ENCODE peak calls at places on chromosomes 4 and X, in ten cellular contexts. One of them, this sample, is unnamed.

GRCh38 chr4:183261953-183262775 is 57.9 kb downstream of the CLDN22 start:
- DNase-seq in activated naive CD4-positive, alpha-beta T cell: peak; percentile 31
- DNase-seq in colonic mucosa: peak; percentile 87
- DNase-seq in Right ventricle myocardium inferior: peak; percentile 87
- DNase-seq in substantia nigra: peak; percentile 78
- DNase-seq in DMS153: peak; percentile 59
- DNase-seq in tibial artery: peak; percentile 86
- DNase-seq in effector memory CD8-positive, alpha-beta T cell: peak; percentile 61
- DNase-seq in fibroblast of gingiva: peak; percentile 67
- DNase-seq in cardiac septum: peak; percentile 88
- DNase-seq in this sample: peak; percentile 31

GRCh38 chr4:41517121-41517520 is 20.8 kb upstream of the LIMCH1 start:
- DNase-seq in cardiac septum: no peak
- DNase-seq in activated naive CD4-positive, alpha-beta T cell: no peak
- DNase-seq in Right ventricle myocardium inferior: no peak
- DNase-seq in effector memory CD8-positive, alpha-beta T cell: no peak
- DNase-seq in substantia nigra: no peak
- DNase-seq in fibroblast of gingiva: no peak
- DNase-seq in tibial artery: no peak
- DNase-seq in DMS153: no peak
- DNase-seq in colonic mucosa: no peak
- DNase-seq in this sample: no peak

GRCh38 chr4:154506253-154506652 is 14.7 kb upstream of the DCHS2 start:
- DNase-seq in fibroblast of gingiva: peak; percentile 28
- DNase-seq in tibial artery: no peak
- DNase-seq in effector memory CD8-positive, alpha-beta T cell: no peak
- DNase-seq in substantia nigra: no peak
- DNase-seq in Right ventricle myocardium inferior: no peak
- DNase-seq in cardiac septum: no peak
- DNase-seq in colonic mucosa: no peak
- DNase-seq in DMS153: no peak
- DNase-seq in activated naive CD4-positive, alpha-beta T cell: no peak
- DNase-seq in this sample: no peak

GRCh38 chr4:20299515-20299914 is 47.8 kb downstream of the SLIT2 start:
- DNase-seq in effector memory CD8-positive, alpha-beta T cell: no peak
- DNase-seq in colonic mucosa: no peak
- DNase-seq in tibial artery: no peak
- DNase-seq in substantia nigra: no peak
- DNase-seq in Right ventricle myocardium inferior: no peak
- DNase-seq in fibroblast of gingiva: no peak
- DNase-seq in cardiac septum: no peak
- DNase-seq in activated naive CD4-positive, alpha-beta T cell: no peak
- DNase-seq in DMS153: no peak
- DNase-seq in this sample: no peak

GRCh38 chrX:68238568-68238967 is 194.7 kb downstream of the OPHN1 start:
- DNase-seq in tibial artery: no peak
- DNase-seq in Right ventricle myocardium inferior: no peak
- DNase-seq in DMS153: no peak
- DNase-seq in cardiac septum: no peak
- DNase-seq in substantia nigra: no peak
- DNase-seq in activated naive CD4-positive, alpha-beta T cell: no peak
- DNase-seq in effector memory CD8-positive, alpha-beta T cell: no peak
- DNase-seq in colonic mucosa: no peak
- DNase-seq in fibroblast of gingiva: no peak
- DNase-seq in this sample: no peak

GRCh38 chr4:77120888-77121508 is 36.0 kb upstream of the CCNG2 start:
- DNase-seq in activated naive CD4-positive, alpha-beta T cell: no peak
- DNase-seq in colonic mucosa: no peak
- DNase-seq in effector memory CD8-positive, alpha-beta T cell: no peak
- DNase-seq in Right ventricle myocardium inferior: no peak
- DNase-seq in cardiac septum: no peak
- DNase-seq in fibroblast of gingiva: no peak
- DNase-seq in DMS153: no peak
- DNase-seq in substantia nigra: no peak
- DNase-seq in tibial artery: no peak
- DNase-seq in this sample: no peak

GRCh38 chrX:53320543-53321215 is 39.3 kb upstream of the IQSEC2 start:
- DNase-seq in Right ventricle myocardium inferior: peak; percentile 69
- DNase-seq in fibroblast of gingiva: no peak
- DNase-seq in effector memory CD8-positive, alpha-beta T cell: no peak
- DNase-seq in colonic mucosa: no peak
- DNase-seq in substantia nigra: peak; percentile 70
- DNase-seq in activated naive CD4-positive, alpha-beta T cell: no peak
- DNase-seq in DMS153: no peak
- DNase-seq in tibial artery: no peak
- DNase-seq in cardiac septum: peak; percentile 56
- DNase-seq in this sample: no peak

GRCh38 chr4:156321203-156321602 is 367.5 kb upstream of the CTSO start:
- DNase-seq in DMS153: no peak
- DNase-seq in tibial artery: no peak
- DNase-seq in effector memory CD8-positive, alpha-beta T cell: no peak
- DNase-seq in substantia nigra: no peak
- DNase-seq in cardiac septum: no peak
- DNase-seq in activated naive CD4-positive, alpha-beta T cell: no peak
- DNase-seq in colonic mucosa: no peak
- DNase-seq in Right ventricle myocardium inferior: no peak
- DNase-seq in fibroblast of gingiva: peak; percentile 40
- DNase-seq in this sample: peak; percentile 43

GRCh38 chrX:22063284-22063683 is 31.2 kb downstream of the PHEX start:
- DNase-seq in tibial artery: no peak
- DNase-seq in cardiac septum: no peak
- DNase-seq in fibroblast of gingiva: no peak
- DNase-seq in activated naive CD4-positive, alpha-beta T cell: no peak
- DNase-seq in Right ventricle myocardium inferior: no peak
- DNase-seq in colonic mucosa: no peak
- DNase-seq in substantia nigra: no peak
- DNase-seq in effector memory CD8-positive, alpha-beta T cell: no peak
- DNase-seq in DMS153: no peak
- DNase-seq in this sample: no peak

GRCh38 chrX:30607155-30607554 is 29.6 kb upstream of the TASL start:
- DNase-seq in Right ventricle myocardium inferior: no peak
- DNase-seq in cardiac septum: no peak
- DNase-seq in substantia nigra: no peak
- DNase-seq in DMS153: no peak
- DNase-seq in tibial artery: no peak
- DNase-seq in fibroblast of gingiva: no peak
- DNase-seq in effector memory CD8-positive, alpha-beta T cell: no peak
- DNase-seq in activated naive CD4-positive, alpha-beta T cell: no peak
- DNase-seq in colonic mucosa: no peak
- DNase-seq in this sample: no peak

GRCh38 chrX:143486105-143486504 is 31.2 kb downstream of the SPANXN3 start:
- DNase-seq in effector memory CD8-positive, alpha-beta T cell: no peak
- DNase-seq in DMS153: no peak
- DNase-seq in substantia nigra: no peak
- DNase-seq in activated naive CD4-positive, alpha-beta T cell: no peak
- DNase-seq in colonic mucosa: no peak
- DNase-seq in cardiac septum: no peak
- DNase-seq in Right ventricle myocardium inferior: no peak
- DNase-seq in tibial artery: no peak
- DNase-seq in fibroblast of gingiva: no peak
- DNase-seq in this sample: no peak

GRCh38 chr4:110196871-110197420 is 1.5 kb downstream of the ELOVL6 start:
- DNase-seq in colonic mucosa: peak; percentile 65
- DNase-seq in tibial artery: peak; percentile 37
- DNase-seq in Right ventricle myocardium inferior: peak; percentile 83
- DNase-seq in substantia nigra: no peak
- DNase-seq in fibroblast of gingiva: peak; percentile 46
- DNase-seq in activated naive CD4-positive, alpha-beta T cell: peak; percentile 13
- DNase-seq in cardiac septum: peak; percentile 79
- DNase-seq in DMS153: peak; percentile 13
- DNase-seq in effector memory CD8-positive, alpha-beta T cell: peak; percentile 45
- DNase-seq in this sample: peak; percentile 22

GRCh38 chr4:68904786-68905185 is 46.8 kb downstream of the UGT2A3 start:
- DNase-seq in tibial artery: no peak
- DNase-seq in DMS153: peak; percentile 57
- DNase-seq in fibroblast of gingiva: no peak
- DNase-seq in colonic mucosa: peak; percentile 46
- DNase-seq in cardiac septum: no peak
- DNase-seq in effector memory CD8-positive, alpha-beta T cell: no peak
- DNase-seq in substantia nigra: no peak
- DNase-seq in activated naive CD4-positive, alpha-beta T cell: no peak
- DNase-seq in Right ventricle myocardium inferior: no peak
- DNase-seq in this sample: no peak

GRCh38 chr4:88759039-88759631 is 61.5 kb upstream of the NAP1L5 start:
- DNase-seq in activated naive CD4-positive, alpha-beta T cell: no peak
- DNase-seq in fibroblast of gingiva: peak; percentile 79
- DNase-seq in DMS153: peak; percentile 13
- DNase-seq in colonic mucosa: no peak
- DNase-seq in cardiac septum: no peak
- DNase-seq in Right ventricle myocardium inferior: no peak
- DNase-seq in substantia nigra: peak; percentile 56
- DNase-seq in effector memory CD8-positive, alpha-beta T cell: no peak
- DNase-seq in tibial artery: no peak
- DNase-seq in this sample: no peak

GRCh38 chrX:30577362-30577961 is at the start of gene TASL:
- DNase-seq in fibroblast of gingiva: no peak
- DNase-seq in colonic mucosa: no peak
- DNase-seq in tibial artery: no peak
- DNase-seq in DMS153: no peak
- DNase-seq in Right ventricle myocardium inferior: no peak
- DNase-seq in cardiac septum: no peak
- DNase-seq in substantia nigra: no peak
- DNase-seq in effector memory CD8-positive, alpha-beta T cell: peak; percentile 1
- DNase-seq in activated naive CD4-positive, alpha-beta T cell: no peak
- DNase-seq in this sample: no peak

GRCh38 chr4:56746639-56747038 is 65.5 kb upstream of the HOPX start:
- DNase-seq in DMS153: no peak
- DNase-seq in effector memory CD8-positive, alpha-beta T cell: no peak
- DNase-seq in activated naive CD4-positive, alpha-beta T cell: no peak
- DNase-seq in substantia nigra: no peak
- DNase-seq in colonic mucosa: no peak
- DNase-seq in fibroblast of gingiva: no peak
- DNase-seq in Right ventricle myocardium inferior: no peak
- DNase-seq in cardiac septum: no peak
- DNase-seq in tibial artery: no peak
- DNase-seq in this sample: no peak

GRCh38 chrX:69070949-69071650 is 94.2 kb downstream of the PJA1 start:
- DNase-seq in cardiac septum: peak; percentile 87
- DNase-seq in fibroblast of gingiva: no peak
- DNase-seq in activated naive CD4-positive, alpha-beta T cell: no peak
- DNase-seq in effector memory CD8-positive, alpha-beta T cell: no peak
- DNase-seq in Right ventricle myocardium inferior: peak; percentile 80
- DNase-seq in colonic mucosa: peak; percentile 25
- DNase-seq in DMS153: no peak
- DNase-seq in substantia nigra: peak; percentile 73
- DNase-seq in tibial artery: peak; percentile 47
- DNase-seq in this sample: no peak

GRCh38 chr4:40283968-40284367 is 51.2 kb upstream of the CHRNA9 start:
- DNase-seq in fibroblast of gingiva: no peak
- DNase-seq in activated naive CD4-positive, alpha-beta T cell: peak; percentile 19
- DNase-seq in effector memory CD8-positive, alpha-beta T cell: peak; percentile 68
- DNase-seq in cardiac septum: no peak
- DNase-seq in colonic mucosa: no peak
- DNase-seq in tibial artery: no peak
- DNase-seq in DMS153: no peak
- DNase-seq in substantia nigra: no peak
- DNase-seq in Right ventricle myocardium inferior: no peak
- DNase-seq in this sample: no peak

GRCh38 chr4:145557720-145558119 is 61.5 kb upstream of the MMAA start:
- DNase-seq in activated naive CD4-positive, alpha-beta T cell: peak; percentile 2
- DNase-seq in tibial artery: peak; percentile 41
- DNase-seq in fibroblast of gingiva: peak; percentile 64
- DNase-seq in substantia nigra: peak; percentile 21
- DNase-seq in cardiac septum: no peak
- DNase-seq in effector memory CD8-positive, alpha-beta T cell: peak; percentile 48
- DNase-seq in colonic mucosa: peak; percentile 51
- DNase-seq in Right ventricle myocardium inferior: peak; percentile 63
- DNase-seq in DMS153: no peak
- DNase-seq in this sample: peak; percentile 35

GRCh38 chrX:9153299-9153698 is 119.4 kb upstream of the FAM9B start:
- DNase-seq in DMS153: no peak
- DNase-seq in tibial artery: no peak
- DNase-seq in substantia nigra: no peak
- DNase-seq in cardiac septum: no peak
- DNase-seq in activated naive CD4-positive, alpha-beta T cell: no peak
- DNase-seq in Right ventricle myocardium inferior: no peak
- DNase-seq in fibroblast of gingiva: no peak
- DNase-seq in colonic mucosa: no peak
- DNase-seq in effector memory CD8-positive, alpha-beta T cell: no peak
- DNase-seq in this sample: no peak

GRCh38 chr4:128162434-128162833 is 101.3 kb downstream of the LARP1B start:
- DNase-seq in cardiac septum: no peak
- DNase-seq in Right ventricle myocardium inferior: no peak
- DNase-seq in colonic mucosa: no peak
- DNase-seq in effector memory CD8-positive, alpha-beta T cell: no peak
- DNase-seq in fibroblast of gingiva: no peak
- DNase-seq in DMS153: no peak
- DNase-seq in substantia nigra: no peak
- DNase-seq in activated naive CD4-positive, alpha-beta T cell: no peak
- DNase-seq in tibial artery: no peak
- DNase-seq in this sample: no peak

GRCh38 chr4:8847331-8847730 is 24.3 kb downstream of the HMX1 start:
- DNase-seq in effector memory CD8-positive, alpha-beta T cell: no peak
- DNase-seq in cardiac septum: peak; percentile 58
- DNase-seq in fibroblast of gingiva: no peak
- DNase-seq in colonic mucosa: no peak
- DNase-seq in substantia nigra: no peak
- DNase-seq in DMS153: no peak
- DNase-seq in Right ventricle myocardium inferior: peak; percentile 15
- DNase-seq in tibial artery: peak; percentile 15
- DNase-seq in activated naive CD4-positive, alpha-beta T cell: no peak
- DNase-seq in this sample: no peak

GRCh38 chrX:135977611-135978010 is 3.8 kb upstream of the MMGT1 start:
- DNase-seq in substantia nigra: no peak
- DNase-seq in effector memory CD8-positive, alpha-beta T cell: no peak
- DNase-seq in DMS153: no peak
- DNase-seq in colonic mucosa: no peak
- DNase-seq in cardiac septum: no peak
- DNase-seq in activated naive CD4-positive, alpha-beta T cell: no peak
- DNase-seq in tibial artery: no peak
- DNase-seq in Right ventricle myocardium inferior: no peak
- DNase-seq in fibroblast of gingiva: peak; percentile 49
- DNase-seq in this sample: peak; percentile 1

GRCh38 chrX:116490091-116490490 is 27.3 kb upstream of the CT83 start:
- DNase-seq in DMS153: no peak
- DNase-seq in cardiac septum: no peak
- DNase-seq in Right ventricle myocardium inferior: no peak
- DNase-seq in substantia nigra: no peak
- DNase-seq in colonic mucosa: no peak
- DNase-seq in activated naive CD4-positive, alpha-beta T cell: no peak
- DNase-seq in tibial artery: no peak
- DNase-seq in effector memory CD8-positive, alpha-beta T cell: no peak
- DNase-seq in fibroblast of gingiva: no peak
- DNase-seq in this sample: no peak

GRCh38 chr4:118337954-118338353 is 14.8 kb downstream of the PRSS12 start:
- DNase-seq in substantia nigra: no peak
- DNase-seq in effector memory CD8-positive, alpha-beta T cell: no peak
- DNase-seq in Right ventricle myocardium inferior: no peak
- DNase-seq in activated naive CD4-positive, alpha-beta T cell: no peak
- DNase-seq in fibroblast of gingiva: no peak
- DNase-seq in cardiac septum: no peak
- DNase-seq in DMS153: no peak
- DNase-seq in colonic mucosa: no peak
- DNase-seq in tibial artery: no peak
- DNase-seq in this sample: peak; percentile 15

GRCh38 chr4:176549161-176549865 is 229.5 kb downstream of the SPCS3 start:
- DNase-seq in Right ventricle myocardium inferior: no peak
- DNase-seq in colonic mucosa: no peak
- DNase-seq in substantia nigra: no peak
- DNase-seq in tibial artery: no peak
- DNase-seq in fibroblast of gingiva: no peak
- DNase-seq in activated naive CD4-positive, alpha-beta T cell: no peak
- DNase-seq in DMS153: no peak
- DNase-seq in effector memory CD8-positive, alpha-beta T cell: no peak
- DNase-seq in cardiac septum: no peak
- DNase-seq in this sample: no peak

GRCh38 chrX:11349020-11349419 is 55.8 kb downstream of the AMELX start:
- DNase-seq in colonic mucosa: no peak
- DNase-seq in activated naive CD4-positive, alpha-beta T cell: no peak
- DNase-seq in Right ventricle myocardium inferior: no peak
- DNase-seq in DMS153: no peak
- DNase-seq in effector memory CD8-positive, alpha-beta T cell: no peak
- DNase-seq in fibroblast of gingiva: no peak
- DNase-seq in substantia nigra: no peak
- DNase-seq in cardiac septum: no peak
- DNase-seq in tibial artery: no peak
- DNase-seq in this sample: no peak

GRCh38 chrX:281166-281999 is at the start of gene PLCXD1:
- DNase-seq in Right ventricle myocardium inferior: no peak
- DNase-seq in substantia nigra: no peak
- DNase-seq in colonic mucosa: no peak
- DNase-seq in fibroblast of gingiva: no peak
- DNase-seq in cardiac septum: peak; percentile 66
- DNase-seq in DMS153: no peak
- DNase-seq in activated naive CD4-positive, alpha-beta T cell: no peak
- DNase-seq in effector memory CD8-positive, alpha-beta T cell: no peak
- DNase-seq in tibial artery: peak; percentile 20
- DNase-seq in this sample: no peak